ENCODE peak calls at places on chromosome 15, in five cellular contexts. A is IMR-90, U is neuronal stem cell, Q is kidney, N is heart left ventricle. P is an unnamed sample.

GRCh38 chr15:87032291-87032690 is 952.6 kb downstream of the AGBL1 start:
- DNase-seq in Q (no peak), A (no peak), U (no peak), N (no peak), P (peak)

GRCh38 chr15:79593119-79593869 is 161.2 kb downstream of the MINAR1 start:
- DNase-seq in Q (no peak), N (no peak), A (peak), U (no peak), P (no peak)

GRCh38 chr15:53454843-53455721 is 304.4 kb downstream of the WDR72 start:
- DNase-seq in Q (no peak), U (no peak), A (no peak), N (no peak), P (no peak)

GRCh38 chr15:51884517-51885236 is 55.2 kb downstream of the TMOD3 start:
- DNase-seq in N (no peak), A (peak), U (no peak), Q (no peak), P (no peak)

GRCh38 chr15:42133892-42134502 is 22.4 kb downstream of the PLA2G4F start:
- DNase-seq in A (peak), U (no peak), N (no peak), Q (no peak), P (peak)

GRCh38 chr15:69160141-69160975 is at the start of gene GLCE:
- DNase-seq in U (peak), A (peak), Q (peak), N (peak), P (peak)

GRCh38 chr15:33243869-33244268 is 49.4 kb upstream of the FMN1 start:
- DNase-seq in U (no peak), N (no peak), Q (no peak), A (peak), P (no peak)

GRCh38 chr15:69313437-69314000 is 14.8 kb downstream of the PAQR5 start:
- DNase-seq in N (no peak), Q (no peak), A (no peak), U (no peak), P (peak)

GRCh38 chr15:26967719-26968269 is 3.2 kb upstream of the GABRG3 start:
- DNase-seq in U (peak), Q (no peak), N (no peak), A (no peak), P (no peak)

GRCh38 chr15:63587527-63587926 is 9.7 kb upstream of the FBXL22 start:
- DNase-seq in U (no peak), Q (no peak), A (peak), N (no peak), P (no peak)

GRCh38 chr15:92848852-92849598 is 51.1 kb upstream of the CHD2 start:
- DNase-seq in A (peak), U (no peak), Q (no peak), N (no peak), P (no peak)

GRCh38 chr15:56991017-56991416 is 72.6 kb downstream of the TCF12 start:
- DNase-seq in Q (no peak), A (no peak), N (no peak), U (no peak), P (no peak)

GRCh38 chr15:62966294-62966693 is 76.3 kb upstream of the TPM1 start:
- DNase-seq in A (no peak), U (no peak), Q (no peak), N (no peak), P (no peak)

GRCh38 chr15:50168778-50169411 is 13.1 kb upstream of the SLC27A2 start:
- DNase-seq in U (no peak), N (no peak), A (no peak), Q (no peak), P (no peak)

GRCh38 chr15:64153480-64154367 is 2.2 kb downstream of the SNX22 start:
- DNase-seq in N (peak), U (peak), A (peak), Q (peak), P (peak)

GRCh38 chr15:89199734-89200133 is 21.6 kb downstream of the RLBP1 start:
- DNase-seq in U (no peak), A (no peak), N (peak), Q (no peak), P (no peak)

GRCh38 chr15:87878161-87878560 is 378.4 kb downstream of the NTRK3 start:
- DNase-seq in A (no peak), N (no peak), U (no peak), Q (no peak), P (no peak)

GRCh38 chr15:29665441-29665985 is 156.8 kb downstream of the TJP1 start:
- DNase-seq in U (no peak), A (no peak), N (no peak), Q (no peak), P (no peak)

GRCh38 chr15:61216519-61216918 is 12.6 kb downstream of the RORA start:
- DNase-seq in U (no peak), N (no peak), A (no peak), Q (no peak), P (no peak)

GRCh38 chr15:82921242-82921641 is 31.3 kb downstream of the HOMER2 start:
- DNase-seq in N (no peak), U (no peak), A (no peak), Q (no peak), P (no peak)

GRCh38 chr15:70587896-70588567 is 175.3 kb downstream of the UACA start:
- DNase-seq in N (no peak), Q (no peak), U (no peak), A (no peak), P (no peak)
- H3K27ac ChIP-seq in N (no peak), Q (no peak), U (no peak), A (no peak), P (no peak)

DNA sequence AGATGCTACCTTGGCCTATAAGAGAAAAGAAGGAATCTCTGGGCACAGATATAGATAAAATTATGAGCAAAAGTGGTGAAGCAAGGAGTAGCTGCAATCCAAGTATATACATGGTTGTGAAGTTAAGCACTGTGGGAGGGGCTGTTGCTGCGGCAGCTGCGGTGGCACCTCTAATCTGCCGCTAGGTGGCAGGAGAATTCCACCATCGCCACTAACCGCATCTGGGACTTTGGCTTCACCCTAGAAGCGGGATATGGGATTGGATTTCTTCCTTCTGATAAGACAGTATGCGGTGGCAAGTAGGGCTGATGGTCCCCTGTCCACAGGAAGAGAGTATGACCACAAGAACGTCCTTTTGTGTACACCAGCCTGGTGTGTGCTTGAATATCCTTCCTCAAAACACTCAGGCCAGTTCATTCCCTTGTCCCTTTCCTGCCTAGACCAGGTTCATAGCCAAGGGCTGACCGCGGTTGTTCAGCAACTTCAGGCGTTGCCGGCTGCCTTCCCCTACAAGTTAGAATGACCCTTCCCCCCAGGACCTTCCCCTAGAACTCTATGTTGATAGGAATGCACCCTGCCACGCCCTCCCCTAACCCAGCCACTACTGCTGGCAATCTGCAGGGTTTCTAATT is 5.1 kb downstream of the MAGEL2 start:
- DNase-seq in A (peak), U (peak), Q (peak), N (peak), P (no peak)
- H3K4me3 ChIP-seq in A (no peak), U (no peak), Q (no peak), N (no peak), P (no peak)

DNA sequence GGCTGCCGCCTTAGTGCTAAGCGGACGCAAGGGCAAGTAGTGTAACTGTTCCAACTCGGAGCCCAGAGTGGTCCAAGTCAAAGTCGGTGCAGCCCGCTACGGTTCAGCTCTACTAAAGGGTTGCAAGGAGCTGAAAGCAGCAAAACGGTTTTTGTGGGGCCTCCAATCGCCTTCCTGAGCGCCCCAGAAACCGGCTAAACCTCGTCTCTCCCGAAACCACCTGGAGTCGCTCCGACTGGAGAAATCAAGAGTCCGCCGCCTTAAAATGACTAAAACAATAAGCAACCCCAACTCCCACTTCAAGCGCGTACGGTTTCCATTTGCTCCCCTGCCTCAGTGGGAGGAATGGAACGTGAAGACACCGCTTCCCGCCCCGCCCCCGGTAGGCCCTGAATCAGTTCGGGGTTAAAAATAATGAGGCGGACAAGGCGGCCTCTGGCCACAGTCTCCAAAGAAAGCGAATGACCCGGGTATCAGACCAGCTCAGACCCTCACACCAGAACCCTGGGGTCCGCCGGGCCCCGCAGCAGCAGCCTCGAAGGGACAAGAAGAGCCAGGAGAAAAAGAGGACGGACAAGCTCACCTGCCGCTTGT is 400 bp downstream of the SEC11A start:
- DNase-seq in N (peak), Q (peak), A (peak), U (no peak), P (no peak)
- H3K27ac ChIP-seq in N (peak), Q (peak), A (peak), U (peak), P (peak)

DNA sequence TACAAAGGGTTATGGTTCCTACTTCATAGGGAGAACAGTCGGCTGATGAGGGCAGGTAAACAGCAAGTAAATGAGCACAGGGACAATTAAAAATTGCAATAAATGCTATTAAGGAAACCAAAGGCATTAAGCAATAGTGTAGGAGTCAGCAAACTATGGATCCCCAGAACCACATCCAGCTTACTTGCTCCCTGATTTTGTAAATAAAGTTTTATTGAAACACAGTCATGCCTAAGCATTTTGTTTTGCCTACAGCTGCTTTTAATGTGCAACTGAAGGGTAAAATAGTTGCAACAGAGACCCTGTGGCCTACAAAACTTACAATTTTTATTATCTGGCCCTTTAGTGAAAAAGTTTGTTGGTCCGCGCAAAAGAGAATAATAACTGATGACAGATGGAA is 351.2 kb upstream of the NR2F2 start:
- DNase-seq in A (no peak), Q (no peak), U (no peak), N (no peak), P (no peak)
- H3K4me3 ChIP-seq in A (no peak), Q (no peak), U (no peak), N (no peak), P (no peak)